ENCODE peak calls at places on chromosomes 1 and 21, in ten cellular contexts. J is HCT116, S is GM23338, E is kidney, V is B cell, A is nephron progenitor cell, W is cardiac muscle cell, T is BJ, Q is Peyer's patch, L is astrocyte. O is an unnamed sample.

GRCh38 chr1:176932114-176933104 is 232.1 kb downstream of the ASTN1 start:
- DNase-seq in T (no peak), Q (no peak), J (no peak), A (no peak), L (peak), W (peak), S (no peak), V (no peak), E (no peak), O (no peak)

GRCh38 chr1:65820983-65821382 is 28.3 kb downstream of the PDE4B start:
- DNase-seq in J (no peak), E (no peak), S (no peak), V (no peak), T (peak), A (no peak), Q (no peak), L (peak), W (peak), O (peak)

GRCh38 chr21:34846601-34847112 is 177.9 kb downstream of the CLIC6 start:
- DNase-seq in J (peak), L (peak), Q (no peak), W (peak), V (no peak), E (no peak), T (peak), S (no peak), A (peak), O (no peak)

GRCh38 chr1:203282720-203283542 is 22.4 kb upstream of the BTG2 start:
- DNase-seq in A (no peak), E (no peak), L (no peak), J (no peak), S (no peak), Q (peak), W (no peak), V (peak), T (no peak), O (no peak)

GRCh38 chr1:14881775-14882672 is 271.5 kb upstream of the TMEM51 start:
- DNase-seq in J (no peak), Q (peak), W (peak), S (no peak), A (no peak), V (peak), L (peak), T (no peak), E (no peak), O (no peak)

GRCh38 chr1:2373551-2374259 is 17.6 kb downstream of the MORN1 start:
- DNase-seq in L (no peak), T (no peak), J (no peak), S (no peak), W (no peak), Q (no peak), E (peak), A (no peak), V (no peak), O (peak)

GRCh38 chr1:52365091-52365745 is 787 bp downstream of the CC2D1B start:
- DNase-seq in Q (no peak), W (peak), E (peak), T (peak), V (no peak), S (peak), J (no peak), L (peak), A (peak), O (peak)

GRCh38 chr1:17167041-17167782 is 37.7 kb upstream of the PADI1 start:
- DNase-seq in Q (no peak), W (no peak), J (no peak), A (no peak), T (no peak), V (no peak), L (no peak), S (peak), E (no peak), O (no peak)

GRCh38 chr1:33086384-33086850 is 5.5 kb downstream of the AZIN2 start:
- DNase-seq in V (peak), Q (peak), J (peak), L (peak), E (peak), T (no peak), W (peak), A (peak), S (peak), O (peak)

GRCh38 chr1:68328485-68328884 is 96.2 kb upstream of the WLS start:
- DNase-seq in S (no peak), W (peak), A (no peak), J (no peak), T (no peak), L (peak), E (no peak), V (no peak), Q (no peak), O (no peak)

GRCh38 chr1:171788696-171789095 is 7.2 kb downstream of the METTL13 start:
- DNase-seq in T (peak), W (peak), A (no peak), L (peak), Q (no peak), V (no peak), S (no peak), E (no peak), J (no peak), O (no peak)

GRCh38 chr21:34912022-34912933 is 136.8 kb downstream of the RUNX1 start:
- DNase-seq in L (no peak), V (no peak), S (peak), A (no peak), Q (no peak), T (no peak), W (no peak), E (no peak), J (no peak), O (no peak)

GRCh38 chr1:198465201-198466144 is 75.0 kb downstream of the ATP6V1G3 start:
- DNase-seq in L (peak), E (no peak), W (peak), A (peak), T (peak), V (peak), Q (no peak), J (no peak), S (peak), O (no peak)

GRCh38 chr21:25837545-25838263 is 102.9 kb downstream of the GABPA start:
- DNase-seq in W (peak), V (no peak), J (no peak), T (no peak), L (peak), Q (no peak), S (no peak), A (no peak), E (no peak), O (no peak)

GRCh38 chr1:205250699-205251098 is 23.0 kb downstream of the TMCC2 start:
- DNase-seq in T (no peak), V (no peak), E (no peak), S (no peak), A (no peak), W (no peak), L (no peak), J (no peak), Q (no peak), O (no peak)

GRCh38 chr1:94326329-94326728 is 88.9 kb upstream of the ARHGAP29 start:
- DNase-seq in W (peak), E (no peak), S (peak), V (no peak), L (no peak), A (peak), J (no peak), T (no peak), Q (no peak), O (no peak)

GRCh38 chr21:42199488-42200463 is 19.2 kb upstream of the ABCG1 start:
- DNase-seq in Q (peak), S (no peak), W (peak), L (peak), V (peak), A (no peak), T (peak), J (no peak), E (no peak), O (no peak)

GRCh38 chr1:201708085-201708512 is 120.9 kb upstream of the IPO9 start:
- DNase-seq in S (no peak), E (no peak), W (peak), T (peak), Q (no peak), A (no peak), J (no peak), V (no peak), L (peak), O (no peak)

GRCh38 chr1:161958425-161958824 is 65.2 kb downstream of the OLFML2B start:
- DNase-seq in W (no peak), J (no peak), S (no peak), L (peak), E (no peak), A (no peak), T (no peak), V (no peak), Q (no peak), O (no peak)

GRCh38 chr21:32524010-32524719 is 61.2 kb downstream of the TCP10L start:
- DNase-seq in Q (no peak), T (peak), L (peak), A (no peak), S (no peak), E (no peak), V (no peak), J (no peak), W (peak), O (no peak)

GRCh38 chr1:56098956-56099355 is 480.4 kb downstream of the PLPP3 start:
- DNase-seq in J (no peak), L (peak), W (no peak), A (no peak), T (no peak), E (no peak), Q (no peak), V (no peak), S (no peak), O (no peak)

GRCh38 chr1:237911911-237912310 is 21.2 kb upstream of the ZP4 start:
- DNase-seq in W (no peak), J (no peak), Q (no peak), T (no peak), E (no peak), V (no peak), S (no peak), L (peak), A (no peak), O (no peak)

GRCh38 chr1:210691039-210691438 is 362.3 kb downstream of the HHAT start:
- DNase-seq in J (no peak), Q (no peak), L (no peak), W (no peak), A (no peak), S (no peak), V (no peak), T (no peak), E (no peak), O (no peak)

GRCh38 chr1:51265618-51266017 is 29.5 kb downstream of the RNF11 start:
- DNase-seq in A (no peak), E (no peak), Q (no peak), J (no peak), V (no peak), W (no peak), L (no peak), T (no peak), S (no peak), O (no peak)

GRCh38 chr21:8989261-8989882 is 1532.0 kb upstream of the TPTE start:
- DNase-seq in J (no peak), T (no peak), L (peak), W (no peak), S (peak), V (no peak), E (no peak), A (no peak), Q (no peak), O (no peak)

GRCh38 chr1:117060441-117061317 is 553 bp downstream of the TTF2 start:
- DNase-seq in A (no peak), W (peak), S (peak), L (peak), E (peak), V (no peak), J (peak), Q (peak), T (no peak), O (no peak)

GRCh38 chr1:244068563-244068962 is 17.5 kb downstream of the ZBTB18 start:
- DNase-seq in L (no peak), S (no peak), J (no peak), Q (no peak), E (no peak), A (no peak), T (no peak), V (no peak), W (no peak), O (no peak)

GRCh38 chr1:115969509-115969908 is 6.8 kb upstream of the SLC22A15 start:
- DNase-seq in S (peak), V (no peak), T (no peak), W (peak), Q (no peak), J (peak), A (peak), E (no peak), L (no peak), O (no peak)

GRCh38 chr1:10338047-10338446 is 60.8 kb upstream of the PGD start:
- DNase-seq in Q (no peak), J (peak), W (peak), T (no peak), A (peak), S (peak), E (no peak), V (peak), L (peak), O (no peak)

GRCh38 chr1:246012271-246012854 is 494.7 kb downstream of the SMYD3 start:
- DNase-seq in A (no peak), Q (no peak), S (peak), J (peak), T (no peak), V (peak), E (no peak), W (peak), L (no peak), O (no peak)

GRCh38 chr1:29975036-29975694 is 738.8 kb downstream of the PTPRU start:
- DNase-seq in A (peak), Q (no peak), T (no peak), E (no peak), V (no peak), W (peak), J (no peak), L (peak), S (peak), O (no peak)

GRCh38 chr21:45098867-45099266 is 24.5 kb downstream of the ADARB1 start:
- DNase-seq in S (peak), W (peak), V (no peak), J (no peak), A (no peak), E (no peak), L (no peak), Q (no peak), T (no peak), O (no peak)

GRCh38 chr1:2448098-2448445 is 28.0 kb upstream of the PLCH2 start:
- DNase-seq in Q (no peak), V (no peak), T (no peak), W (no peak), S (no peak), E (no peak), L (no peak), J (no peak), A (no peak), O (no peak)

GRCh38 chr1:21663951-21664805 is 5.0 kb downstream of the RAP1GAP start:
- DNase-seq in E (peak), Q (no peak), A (no peak), J (no peak), S (peak), W (no peak), V (no peak), L (no peak), T (no peak), O (peak)

GRCh38 chr1:152118915-152119314 is 3.7 kb upstream of the TCHH start:
- DNase-seq in T (no peak), Q (no peak), S (no peak), E (no peak), L (no peak), W (no peak), A (no peak), V (no peak), J (no peak), O (no peak)

GRCh38 chr1:38549191-38549590 is 310.4 kb downstream of the RRAGC start:
- DNase-seq in J (no peak), A (no peak), S (no peak), T (no peak), W (no peak), V (no peak), Q (no peak), L (no peak), E (no peak), O (no peak)

GRCh38 chr1:65940131-65940530 is 147.4 kb downstream of the PDE4B start:
- DNase-seq in Q (no peak), L (no peak), T (no peak), W (no peak), E (no peak), V (no peak), S (no peak), J (no peak), A (no peak), O (no peak)

GRCh38 chr1:55216078-55216477 is 914 bp upstream of the USP24 start:
- DNase-seq in V (peak), Q (no peak), T (no peak), J (no peak), A (no peak), L (no peak), S (peak), E (no peak), W (no peak), O (no peak)

GRCh38 chr1:233386336-233386735 is 58.8 kb downstream of the MAP3K21 start:
- DNase-seq in A (no peak), J (no peak), W (no peak), S (no peak), V (no peak), T (no peak), L (no peak), Q (no peak), E (no peak), O (no peak)

GRCh38 chr1:145997156-145998023 is 1.0 kb upstream of the TXNIP start:
- DNase-seq in E (peak), W (no peak), V (peak), L (peak), T (no peak), J (no peak), Q (peak), A (peak), S (peak), O (no peak)
- TF ChIP-seq CTCF in E (no peak), W (no peak), V (no peak), L (no peak), T (no peak), J (no peak), Q (no peak), A (no peak), S (no peak), O (no peak)

GRCh38 chr1:40769815-40770214 is 13.8 kb upstream of the KCNQ4 start:
- DNase-seq in T (no peak), W (no peak), J (no peak), S (no peak), L (no peak), Q (no peak), V (no peak), E (no peak), A (no peak), O (no peak)

GRCh38 chr1:40770296-40771070 is 13.1 kb upstream of the KCNQ4 start:
- DNase-seq in T (no peak), Q (no peak), S (peak), L (no peak), E (no peak), J (no peak), A (no peak), W (no peak), V (no peak), O (no peak)

GRCh38 chr1:40774266-40774998 is 9.2 kb upstream of the KCNQ4 start:
- DNase-seq in W (peak), Q (peak), J (peak), S (peak), T (no peak), L (no peak), V (peak), A (peak), E (no peak), O (no peak)

GRCh38 chr1:40773748-40774265 is 9.8 kb upstream of the KCNQ4 start:
- DNase-seq in Q (no peak), T (no peak), L (no peak), E (no peak), W (no peak), S (peak), A (no peak), V (no peak), J (no peak), O (no peak)

DNA sequence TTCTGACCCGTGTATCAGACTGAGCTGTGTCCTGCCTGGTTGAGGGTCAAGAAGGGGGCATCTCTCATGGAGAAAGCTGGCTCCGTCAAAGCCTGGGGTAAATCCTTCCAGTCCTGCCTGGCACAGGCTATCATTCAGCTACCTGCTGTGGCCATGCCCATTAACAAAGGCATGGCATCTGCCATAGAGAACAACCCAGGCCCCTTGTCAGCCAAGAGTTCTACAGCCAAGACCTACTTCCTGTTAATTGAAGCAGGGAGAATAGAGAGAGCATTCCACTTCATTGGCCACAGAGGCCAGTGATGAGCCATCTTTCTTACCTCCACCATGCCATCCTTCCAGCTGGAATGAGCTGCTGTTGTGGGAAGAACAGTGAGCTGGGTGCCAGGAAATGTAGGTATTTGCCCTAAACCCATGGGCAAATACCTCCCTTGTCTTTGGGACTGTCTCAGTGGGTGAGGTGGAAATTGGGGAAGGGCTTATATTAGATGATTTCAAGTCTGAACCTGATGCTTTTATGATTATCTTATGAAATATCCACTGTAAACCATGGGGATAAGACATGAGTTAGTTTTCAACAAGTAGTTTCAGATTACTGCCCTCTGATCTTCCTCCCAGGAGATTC is 11.3 kb upstream of the KCNQ4 start:
- DNase-seq in S (no peak), A (no peak), L (no peak), T (no peak), W (no peak), V (no peak), Q (no peak), E (no peak), J (no peak), O (no peak)
- TF ChIP-seq CTCF in S (no peak), A (no peak), L (no peak), T (no peak), W (no peak), V (no peak), Q (no peak), E (no peak), J (no peak), O (no peak)

DNA sequence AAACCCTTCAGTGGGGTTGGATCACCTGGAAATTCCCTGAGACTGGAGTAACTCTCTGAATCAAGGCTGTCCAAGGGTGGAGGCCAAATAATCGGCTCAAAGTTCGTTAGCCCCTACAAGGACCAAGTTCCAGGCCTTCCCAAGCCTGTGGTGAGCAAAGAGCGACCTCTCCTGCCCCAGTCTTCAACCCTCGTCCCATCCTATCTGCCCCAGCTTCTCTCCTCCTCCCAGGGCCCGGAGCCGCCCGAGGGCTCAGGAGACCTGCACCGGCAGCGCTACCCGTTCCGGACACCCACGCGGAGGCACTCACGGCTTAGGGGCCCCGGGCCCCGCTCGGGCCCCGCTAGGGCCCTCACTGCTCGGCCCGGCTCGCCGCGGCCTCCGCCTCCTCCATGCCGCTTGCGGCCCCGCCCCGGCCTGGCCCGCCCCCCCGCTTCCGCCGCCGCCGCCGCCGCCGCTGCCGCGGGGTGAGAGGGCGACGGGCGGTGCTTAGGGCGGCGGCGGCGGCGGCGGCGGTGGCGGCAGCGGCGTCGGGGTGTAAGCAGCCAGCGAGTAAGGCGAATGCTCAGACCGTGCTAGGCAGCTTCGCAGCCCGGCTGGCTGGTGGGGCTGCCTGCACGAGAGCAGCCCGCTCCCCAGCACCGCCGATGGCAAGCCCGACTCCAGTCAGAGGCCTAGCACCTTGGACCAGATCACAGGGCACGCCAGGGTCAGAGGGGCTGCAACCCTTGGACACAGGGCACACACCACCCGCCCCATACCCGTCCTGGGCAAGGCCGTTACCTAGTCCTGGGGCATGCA is at the start of gene POMGNT1:
- DNase-seq in Q (peak), V (peak), T (no peak), L (no peak), J (no peak), S (peak), E (peak), A (peak), W (peak), O (peak)
- TF ChIP-seq CTCF in Q (no peak), V (no peak), T (peak), L (no peak), J (peak), S (peak), E (peak), A (no peak), W (no peak), O (no peak)

GRCh38 chr1:207291723-207292122 is 29.8 kb upstream of the CD55 start:
- DNase-seq in S (no peak), J (no peak), V (no peak), T (no peak), Q (no peak), L (no peak), A (no peak), W (no peak), E (no peak), O (no peak)
- TF ChIP-seq CTCF in S (no peak), J (no peak), V (no peak), T (no peak), Q (no peak), L (no peak), A (no peak), W (no peak), E (no peak), O (no peak)

DNA sequence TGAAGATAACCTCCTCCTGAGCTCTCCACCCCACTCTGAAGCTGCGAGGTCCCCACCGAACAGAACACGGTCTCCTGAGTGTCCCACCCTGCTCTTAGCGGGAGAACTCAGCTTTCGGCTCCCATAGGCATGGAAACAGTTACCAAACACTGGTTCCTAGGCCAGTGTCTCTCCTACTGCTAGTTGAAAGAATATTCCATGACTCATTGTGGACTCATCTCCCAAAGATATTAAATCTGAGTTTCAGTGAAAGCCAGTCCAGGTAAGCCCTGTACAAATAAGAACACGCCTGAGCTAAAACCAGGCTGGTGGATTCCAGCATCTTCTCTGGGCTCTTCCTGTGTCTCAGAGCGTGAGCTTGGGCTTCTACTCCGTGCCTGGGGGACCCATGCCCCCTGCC is 107.5 kb upstream of the CLDN14 start:
- DNase-seq in L (no peak), E (no peak), V (no peak), J (peak), Q (no peak), T (no peak), A (no peak), S (no peak), W (no peak), O (no peak)
- TF ChIP-seq CTCF in L (no peak), E (no peak), V (no peak), J (no peak), Q (no peak), T (no peak), A (no peak), S (no peak), W (no peak), O (no peak)